ENCODE peak calls at places on chromosomes 7 and 10, in four cellular contexts. P is WTC11, H is HepG2, G is K562. F is an unnamed sample.
A peak's percentile ranks its signal among the peaks of the same experiment; 100 is the strongest.

GRCh38 chr10:107032700-107033401 is 131.7 kb downstream of the SORCS1 start:
- DNase-seq in H (no peak), G (no peak), P (no peak), F (peak; percentile 29)

GRCh38 chr10:49632406-49633317 is 18.8 kb downstream of the CHAT start:
- DNase-seq in P (peak; percentile 6), G (no peak), H (no peak), F (no peak)

GRCh38 chr7:50669890-50670289 is 104.7 kb upstream of the DDC start:
- DNase-seq in H (no peak), P (no peak), G (no peak), F (no peak)

GRCh38 chr7:65955718-65956117 is 26.3 kb downstream of the GUSB start:
- DNase-seq in H (no peak), P (no peak), G (no peak), F (no peak)

GRCh38 chr7:139727151-139727705 is 50.6 kb downstream of the HIPK2 start:
- DNase-seq in G (no peak), P (no peak), H (no peak), F (no peak)

GRCh38 chr7:74480861-74481417 is 27.2 kb downstream of the GTF2IRD1 start:
- DNase-seq in G (no peak), H (no peak), P (no peak), F (no peak)

GRCh38 chr7:64192775-64193174 is 14.2 kb upstream of the ZNF735 start:
- DNase-seq in H (no peak), G (no peak), P (no peak), F (no peak)

GRCh38 chr7:145331076-145331475 is 495.2 kb upstream of the TPK1 start:
- DNase-seq in G (no peak), P (no peak), H (no peak), F (no peak)

GRCh38 chr7:127786184-127786583 is 134.2 kb downstream of the SND1 start:
- DNase-seq in G (no peak), P (no peak), H (no peak), F (no peak)

GRCh38 chr7:85567983-85568382 is 381.1 kb upstream of the SEMA3D start:
- DNase-seq in G (no peak), P (no peak), H (no peak), F (no peak)

GRCh38 chr7:5625938-5626337 is 155.5 kb downstream of the RNF216 start:
- DNase-seq in G (peak; percentile 46), H (no peak), P (no peak), F (no peak)

GRCh38 chr10:86756511-86757109 is at the start of gene BMPR1A:
- DNase-seq in H (no peak), G (peak; percentile 93), P (peak; percentile 93), F (peak; percentile 19)

GRCh38 chr7:55132890-55133551 is 114.2 kb downstream of the EGFR start:
- DNase-seq in H (peak; percentile 75), P (no peak), G (no peak), F (no peak)

GRCh38 chr7:43824963-43825362 is 44.4 kb downstream of the MRPS24 start:
- DNase-seq in G (no peak), P (no peak), H (no peak), F (no peak)

GRCh38 chr7:131197920-131198610 is 129.6 kb upstream of the MKLN1 start:
- DNase-seq in P (no peak), H (no peak), G (no peak), F (no peak)

GRCh38 chr7:144494355-144494754 is 90.9 kb upstream of the NOBOX start:
- DNase-seq in P (no peak), G (no peak), H (no peak), F (no peak)

GRCh38 chr10:110643670-110644597 is at the start of gene RBM20:
- DNase-seq in G (peak; percentile 59), P (peak; percentile 55), H (no peak), F (peak; percentile 63)

GRCh38 chr10:25651534-25651933 is 282.5 kb upstream of the MYO3A start:
- DNase-seq in H (no peak), P (no peak), G (no peak), F (no peak)

GRCh38 chr7:20894806-20895205 is 108.1 kb upstream of the SP8 start:
- DNase-seq in P (no peak), H (no peak), G (no peak), F (no peak)

GRCh38 chr10:80211786-80212185 is 6.4 kb upstream of the ANXA11 start:
- DNase-seq in P (no peak), H (no peak), G (peak; percentile 65), F (no peak)

GRCh38 chr7:23106801-23107713 is 1.5 kb downstream of the KLHL7 start:
- DNase-seq in P (no peak), G (no peak), H (no peak), F (no peak)
- TF ChIP-seq ELF4 in P (no peak), G (no peak), H (no peak), F (no peak)

GRCh38 chr10:93916257-93917063 is 22.7 kb downstream of the SLC35G1 start:
- DNase-seq in G (no peak), P (no peak), H (peak; percentile 34), F (peak; percentile 49)

GRCh38 chr10:93926613-93927012 is 32.8 kb downstream of the SLC35G1 start:
- DNase-seq in H (no peak), P (no peak), G (no peak), F (no peak)

GRCh38 chr10:93917814-93918213 is 24.0 kb downstream of the SLC35G1 start:
- DNase-seq in H (no peak), G (no peak), P (no peak), F (no peak)

GRCh38 chr10:93917064-93917391 is 23.2 kb downstream of the SLC35G1 start:
- DNase-seq in G (no peak), H (no peak), P (peak; percentile 19), F (no peak)

GRCh38 chr10:93921338-93921737 is 27.6 kb downstream of the SLC35G1 start:
- DNase-seq in P (peak; percentile 63), G (no peak), H (no peak), F (no peak)
- TF ChIP-seq ELF4 in P (no peak), G (no peak), H (no peak), F (no peak)

DNA sequence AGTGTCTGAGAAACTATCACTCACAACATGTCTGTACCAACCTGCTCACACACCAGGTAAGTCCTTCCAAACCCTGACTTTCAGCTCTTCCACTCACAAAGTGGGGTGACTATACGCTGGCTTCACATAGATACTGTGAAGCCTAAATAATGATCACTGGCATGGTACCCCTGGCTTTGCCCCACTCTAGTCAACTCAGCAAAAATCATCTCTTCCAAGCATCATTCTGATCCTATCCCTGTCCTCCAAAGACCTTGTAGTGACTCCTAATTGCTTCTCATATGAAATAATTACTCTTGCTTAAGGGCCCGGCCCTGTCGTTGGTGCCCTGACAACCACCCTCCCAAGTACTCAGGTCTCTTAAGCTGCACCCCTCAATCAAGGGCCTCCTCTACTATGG is 97.8 kb downstream of the SLC25A13 start:
- DNase-seq in P (no peak), G (no peak), H (no peak), F (no peak)
- TF ChIP-seq ELF4 in P (no peak), G (no peak), H (no peak), F (no peak)

GRCh38 chr7:1677206-1678069 is 7.4 kb downstream of the ELFN1 start:
- DNase-seq in H (no peak), G (no peak), P (no peak), F (no peak)
- TF ChIP-seq ELF4 in H (no peak), G (no peak), P (no peak), F (no peak)

GRCh38 chr10:73590881-73591577 is at the start of gene USP54:
- DNase-seq in G (peak; percentile 68), H (peak; percentile 59), P (no peak), F (peak; percentile 25)
- TF ChIP-seq ELF4 in G (peak; percentile 90), H (no peak), P (no peak), F (no peak)

DNA sequence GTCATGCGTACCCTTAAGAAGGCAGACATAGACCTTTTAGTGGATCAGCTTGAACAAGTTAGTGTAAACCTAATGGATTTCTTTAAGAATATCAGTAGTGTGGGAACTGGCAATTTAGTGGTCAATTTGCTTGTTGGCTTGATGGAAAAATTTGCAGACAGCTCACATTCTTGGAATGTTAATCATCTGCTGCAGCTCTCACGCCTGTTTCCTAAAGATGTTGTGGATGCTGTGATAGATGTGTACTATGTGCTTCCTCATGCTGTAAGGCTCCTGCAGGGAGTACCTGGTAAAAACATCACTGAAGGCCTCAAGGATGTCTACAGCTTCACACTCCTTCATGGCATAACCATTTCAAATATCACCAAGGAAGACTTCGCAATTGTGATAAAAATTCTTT is 103.4 kb downstream of the ABCA13 start:
- DNase-seq in P (no peak), H (no peak), G (no peak), F (no peak)
- TF ChIP-seq ELF4 in P (no peak), H (no peak), G (no peak), F (no peak)

GRCh38 chr10:63588436-63589180 is 67.4 kb downstream of the REEP3 start:
- DNase-seq in H (no peak), G (no peak), P (no peak), F (no peak)

GRCh38 chr10:63591600-63592379 is 70.6 kb downstream of the REEP3 start:
- DNase-seq in G (no peak), H (no peak), P (no peak), F (no peak)

GRCh38 chr10:63595072-63595471 is 73.9 kb downstream of the REEP3 start:
- DNase-seq in G (no peak), H (no peak), P (no peak), F (no peak)

GRCh38 chr10:63596924-63597323 is 75.7 kb downstream of the REEP3 start:
- DNase-seq in H (no peak), G (no peak), P (no peak), F (no peak)

GRCh38 chr10:63593576-63593975 is 72.4 kb downstream of the REEP3 start:
- DNase-seq in P (no peak), G (no peak), H (no peak), F (no peak)
- TF ChIP-seq ELF4 in P (no peak), G (no peak), H (no peak), F (no peak)